ENCODE peak calls at places on chromosomes 3 and 15, in four cellular contexts. X, O, V and H are unnamed samples.

GRCh38 chr15:38464675-38465074 is 10.7 kb downstream of the FAM98B start:
- DNase-seq in V (no peak), X (no peak), O (no peak), H (no peak)

GRCh38 chr3:11452988-11453847 is 181.0 kb downstream of the ATG7 start:
- DNase-seq in X (no peak), O (no peak), V (peak), H (no peak)

GRCh38 chr3:129231331-129232119 is 17.9 kb upstream of the COPG1 start:
- DNase-seq in X (no peak), V (no peak), O (no peak), H (no peak)

GRCh38 chr15:63288778-63289378 is 11.5 kb downstream of the APH1B start:
- DNase-seq in V (peak), X (peak), O (no peak), H (peak)

GRCh38 chr15:29012097-29012496 is 126.3 kb downstream of the APBA2 start:
- DNase-seq in V (no peak), O (no peak), X (no peak), H (no peak)

GRCh38 chr3:48466386-48467109 is 20.0 kb downstream of the ATRIP start:
- DNase-seq in V (no peak), O (peak), X (no peak), H (no peak)

GRCh38 chr3:29758108-29759020 is 477.5 kb downstream of the RBMS3 start:
- DNase-seq in O (no peak), X (peak), V (no peak), H (peak)

GRCh38 chr3:56361731-56362130 is 106.5 kb downstream of the ERC2 start:
- DNase-seq in V (no peak), X (no peak), O (no peak), H (peak)

GRCh38 chr15:35674873-35675781 is 129.2 kb upstream of the DPH6 start:
- DNase-seq in V (peak), O (no peak), X (no peak), H (no peak)

GRCh38 chr3:17515445-17516227 is 226.8 kb downstream of the TBC1D5 start:
- DNase-seq in V (no peak), X (no peak), O (no peak), H (no peak)

GRCh38 chr3:170211668-170212067 is 10.6 kb upstream of the PRKCI start:
- DNase-seq in X (no peak), O (no peak), V (no peak), H (no peak)

GRCh38 chr3:104425416-104425815 is 941.3 kb upstream of the ALCAM start:
- DNase-seq in O (no peak), X (no peak), V (no peak), H (no peak)

GRCh38 chr15:82875411-82876003 is 66.1 kb downstream of the WHAMM start:
- DNase-seq in O (no peak), X (peak), V (no peak), H (peak)

GRCh38 chr15:52066842-52067544 is 45.6 kb downstream of the BCL2L10 start:
- DNase-seq in V (no peak), O (no peak), X (no peak), H (no peak)

GRCh38 chr15:101128191-101128590 is 123.7 kb downstream of the CHSY1 start:
- DNase-seq in V (peak), X (peak), O (peak), H (peak)

GRCh38 chr15:70034596-70034995 is 63.1 kb downstream of the TLE3 start:
- DNase-seq in X (no peak), V (no peak), O (no peak), H (no peak)

GRCh38 chr15:42137461-42138261 is 18.8 kb downstream of the PLA2G4F start:
- DNase-seq in X (peak), V (peak), O (peak), H (no peak)

GRCh38 chr3:111738238-111738637 is 120.8 kb upstream of the PHLDB2 start:
- DNase-seq in O (no peak), V (no peak), X (no peak), H (no peak)

GRCh38 chr3:121989943-121990342 is 32.1 kb downstream of the ILDR1 start:
- DNase-seq in X (no peak), V (peak), O (peak), H (no peak)

GRCh38 chr3:41575754-41576153 is 376.4 kb downstream of the CTNNB1 start:
- DNase-seq in O (no peak), X (no peak), V (no peak), H (no peak)

GRCh38 chr3:65836047-65836446 is 202.7 kb downstream of the MAGI1 start:
- DNase-seq in X (no peak), O (no peak), V (no peak), H (peak)

GRCh38 chr3:128424508-128425069 is 42.1 kb downstream of the DNAJB8 start:
- DNase-seq in V (no peak), O (no peak), X (no peak), H (peak)

GRCh38 chr3:84440306-84440705 is 518.5 kb upstream of the CADM2 start:
- DNase-seq in X (no peak), V (no peak), O (peak), H (no peak)

GRCh38 chr15:33132722-33133345 is 61.7 kb downstream of the FMN1 start:
- DNase-seq in X (peak), V (peak), O (peak), H (peak)

GRCh38 chr3:184760337-184761119 is 48.7 kb upstream of the MAGEF1 start:
- DNase-seq in V (no peak), O (no peak), X (no peak), H (no peak)

GRCh38 chr15:43048935-43049334 is 56.9 kb downstream of the UBR1 start:
- DNase-seq in X (no peak), O (no peak), V (no peak), H (no peak)

GRCh38 chr3:129238945-129239705 is 10.3 kb upstream of the COPG1 start:
- DNase-seq in V (no peak), O (no peak), X (no peak), H (no peak)

GRCh38 chr3:125641901-125642300 is 46.6 kb upstream of the OSBPL11 start:
- DNase-seq in O (no peak), X (no peak), V (no peak), H (no peak)

GRCh38 chr15:90903733-90904536 is 833 bp downstream of the MAN2A2 start:
- DNase-seq in X (no peak), O (peak), V (peak), H (no peak)

GRCh38 chr3:54228806-54229205 is 106.5 kb downstream of the CACNA2D3 start:
- DNase-seq in X (no peak), V (no peak), O (no peak), H (no peak)

GRCh38 chr3:188151438-188151837 is 2.5 kb upstream of the LPP start:
- DNase-seq in V (no peak), X (no peak), O (no peak), H (no peak)

GRCh38 chr15:64975390-64975789 is 14.3 kb downstream of the SPG21 start:
- DNase-seq in V (no peak), O (no peak), X (no peak), H (no peak)

GRCh38 chr3:122183893-122184590 is 574 bp downstream of the CASR start:
- DNase-seq in V (no peak), X (no peak), O (peak), H (no peak)

GRCh38 chr3:142534543-142534942 is 44.0 kb downstream of the ATR start:
- DNase-seq in X (no peak), O (no peak), V (no peak), H (no peak)

GRCh38 chr3:46500631-46501377 is 3.0 kb downstream of the RTP3 start:
- DNase-seq in O (no peak), X (no peak), V (no peak), H (peak)

GRCh38 chr3:36674816-36675215 is 89.5 kb downstream of the DCLK3 start:
- DNase-seq in O (no peak), X (no peak), V (no peak), H (no peak)

GRCh38 chr15:44319385-44319784 is 30.9 kb downstream of the GOLM2 start:
- DNase-seq in O (peak), V (no peak), X (no peak), H (no peak)
- TF ChIP-seq CTCF in O (peak), V (no peak), X (no peak), H (peak)

GRCh38 chr15:71449956-71450355 is 334.7 kb downstream of the THSD4 start:
- DNase-seq in X (no peak), V (no peak), O (no peak), H (no peak)
- H3K27ac ChIP-seq in X (no peak), V (no peak), O (no peak), H (no peak)

DNA sequence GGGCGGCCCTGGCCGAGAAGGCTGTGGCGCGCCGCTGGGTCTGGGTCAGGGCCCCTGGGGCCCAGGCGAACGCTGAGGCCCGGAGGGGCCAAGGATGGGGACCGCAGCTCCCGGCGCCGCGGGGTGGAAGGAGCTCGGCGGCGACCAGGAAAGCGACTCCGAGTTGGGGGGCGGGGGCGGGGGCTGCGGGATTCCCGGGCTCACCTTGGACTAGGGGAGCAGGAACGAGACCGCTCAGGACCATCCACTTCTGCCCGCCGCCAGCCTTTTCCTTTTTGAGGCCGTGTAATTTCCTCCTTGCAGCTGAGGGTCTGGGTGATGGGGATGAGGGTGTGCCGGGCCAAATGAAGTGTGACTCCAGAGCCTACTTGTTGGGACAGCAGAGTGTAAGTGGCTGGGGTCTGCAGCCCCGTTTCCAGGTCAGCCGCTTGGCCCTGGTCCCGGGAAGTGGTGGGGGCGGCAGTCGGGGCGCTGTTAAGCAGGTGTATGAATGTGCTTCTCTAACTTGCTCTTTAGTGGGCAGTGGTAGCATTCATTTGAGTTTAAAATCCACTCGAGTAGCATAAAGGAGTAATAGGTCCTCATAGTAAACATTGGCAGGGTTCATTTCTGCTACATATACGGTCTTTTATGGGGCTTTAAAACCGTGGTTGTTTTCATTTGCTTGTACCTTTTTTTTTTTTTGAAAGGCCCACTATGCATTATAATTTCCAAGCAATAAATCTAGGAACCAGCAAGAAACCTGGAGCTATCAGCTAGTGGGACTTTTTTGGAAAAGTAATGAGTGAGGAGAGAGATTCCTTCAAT is 717 bp downstream of the PXK start:
- DNase-seq in X (peak), O (peak), V (peak), H (no peak)
- TF ChIP-seq CTCF in X (peak), O (no peak), V (peak), H (peak)

DNA sequence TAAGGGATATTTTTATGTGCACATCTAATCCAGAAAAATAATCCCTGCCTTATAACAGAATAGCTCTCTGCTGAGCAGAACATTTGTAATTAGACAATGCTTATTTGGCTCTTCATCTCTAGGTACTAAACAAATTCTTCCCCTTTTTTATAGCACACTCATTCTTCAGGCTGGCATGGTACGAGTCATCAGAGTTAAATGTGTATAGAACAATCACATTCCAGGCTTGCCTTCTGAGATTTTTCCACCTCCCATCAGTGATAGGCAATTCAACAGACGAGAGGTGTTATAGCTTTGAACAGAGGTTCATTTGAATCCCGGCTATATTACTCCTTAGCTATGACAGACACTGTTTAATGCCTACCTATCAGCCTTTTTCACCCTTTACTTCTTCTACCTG is 21.4 kb upstream of the SPPL2A start:
- DNase-seq in O (no peak), V (no peak), X (no peak), H (no peak)
- H3K27ac ChIP-seq in O (no peak), V (no peak), X (no peak), H (no peak)